ENCODE peak calls at places on chromosomes 7 and 10, in six cellular contexts. O is A549, I is RWPE2, Y is lower lobe of right lung, E is K562, Q is GM23338. Z is an unnamed sample.

GRCh38 chr7:17043012-17043877 is 161.5 kb upstream of the AGR3 start:
- DNase-seq in O (peak; percentile 58), I (no peak), Y (no peak), E (no peak), Q (no peak), Z (no peak)

GRCh38 chr10:120819366-120819765 is 31.8 kb upstream of the WDR11 start:
- DNase-seq in O (no peak), I (no peak), Y (no peak), E (no peak), Q (no peak), Z (no peak)

GRCh38 chr7:97565665-97566064 is 166.2 kb upstream of the TAC1 start:
- DNase-seq in O (no peak), I (no peak), Y (no peak), E (no peak), Q (no peak), Z (no peak)

GRCh38 chr7:104656467-104656866 is 328.1 kb downstream of the LHFPL3 start:
- DNase-seq in O (no peak), I (no peak), Y (no peak), E (no peak), Q (no peak), Z (no peak)

GRCh38 chr10:114551310-114551972 is 106.6 kb downstream of the ABLIM1 start:
- DNase-seq in O (no peak), I (no peak), Y (peak; percentile 78), E (no peak), Q (no peak), Z (peak; percentile 65)

GRCh38 chr10:118042827-118043242 is 3.9 kb downstream of the RAB11FIP2 start:
- DNase-seq in O (no peak), I (no peak), Y (no peak), E (no peak), Q (no peak), Z (no peak)

GRCh38 chr7:123154231-123154860 is 45.4 kb downstream of the SLC13A1 start:
- DNase-seq in O (peak; percentile 79), I (no peak), Y (no peak), E (peak; percentile 56), Q (peak; percentile 84), Z (peak; percentile 78)

GRCh38 chr10:97717627-97718026 is 4.1 kb downstream of the MARVELD1 start:
- DNase-seq in O (no peak), I (no peak), Y (no peak), E (no peak), Q (no peak), Z (no peak)

GRCh38 chr10:20890491-20891337 is 6.4 kb downstream of the NEBL start:
- DNase-seq in O (no peak), I (no peak), Y (no peak), E (no peak), Q (peak; percentile 12), Z (no peak)

GRCh38 chr7:28349637-28350036 is 62.7 kb upstream of the CREB5 start:
- DNase-seq in O (peak; percentile 42), I (no peak), Y (no peak), E (no peak), Q (no peak), Z (no peak)

GRCh38 chr10:14605231-14605925 is 169.3 kb downstream of the FAM107B start:
- DNase-seq in O (peak; percentile 75), I (no peak), Y (no peak), E (no peak), Q (peak; percentile 14), Z (no peak)

GRCh38 chr10:14606633-14607032 is 168.1 kb downstream of the FAM107B start:
- DNase-seq in O (no peak), I (no peak), Y (no peak), E (no peak), Q (no peak), Z (no peak)

GRCh38 chr10:14608381-14609001 is 166.2 kb downstream of the FAM107B start:
- DNase-seq in O (no peak), I (no peak), Y (peak; percentile 66), E (no peak), Q (no peak), Z (no peak)

GRCh38 chr10:14611971-14612693 is 162.6 kb downstream of the FAM107B start:
- DNase-seq in O (peak; percentile 49), I (no peak), Y (no peak), E (no peak), Q (no peak), Z (no peak)

GRCh38 chr10:14609178-14609577 is 165.5 kb downstream of the FAM107B start:
- DNase-seq in O (no peak), I (no peak), Y (no peak), E (no peak), Q (no peak), Z (no peak)
- H3K4me1 ChIP-seq in O (peaks cover 44% of the 10 kb centered on the region), I (peaks cover 10% of the 10 kb centered on the region), Y (peaks cover 20% of the 10 kb centered on the region), E (peaks cover 7% of the 10 kb centered on the region), Q (peaks cover 7% of the 10 kb centered on the region), Z (no peaks in the 10 kb centered on the region)

GRCh38 chr10:6200588-6201510 is 1.9 kb upstream of the PFKFB3 start:
- DNase-seq in O (peak; percentile 33), I (no peak), Y (no peak), E (no peak), Q (peak; percentile 55), Z (no peak)
- H3K4me3 ChIP-seq in O (peak overlapping the region; percentile 70), I (peak overlapping the region; percentile 67), Y (peak overlapping the region; percentile 88), E (peak overlapping the region; percentile 9), Q (peak overlapping the region; percentile 98), Z (peak overlapping the region; percentile 45)

DNA sequence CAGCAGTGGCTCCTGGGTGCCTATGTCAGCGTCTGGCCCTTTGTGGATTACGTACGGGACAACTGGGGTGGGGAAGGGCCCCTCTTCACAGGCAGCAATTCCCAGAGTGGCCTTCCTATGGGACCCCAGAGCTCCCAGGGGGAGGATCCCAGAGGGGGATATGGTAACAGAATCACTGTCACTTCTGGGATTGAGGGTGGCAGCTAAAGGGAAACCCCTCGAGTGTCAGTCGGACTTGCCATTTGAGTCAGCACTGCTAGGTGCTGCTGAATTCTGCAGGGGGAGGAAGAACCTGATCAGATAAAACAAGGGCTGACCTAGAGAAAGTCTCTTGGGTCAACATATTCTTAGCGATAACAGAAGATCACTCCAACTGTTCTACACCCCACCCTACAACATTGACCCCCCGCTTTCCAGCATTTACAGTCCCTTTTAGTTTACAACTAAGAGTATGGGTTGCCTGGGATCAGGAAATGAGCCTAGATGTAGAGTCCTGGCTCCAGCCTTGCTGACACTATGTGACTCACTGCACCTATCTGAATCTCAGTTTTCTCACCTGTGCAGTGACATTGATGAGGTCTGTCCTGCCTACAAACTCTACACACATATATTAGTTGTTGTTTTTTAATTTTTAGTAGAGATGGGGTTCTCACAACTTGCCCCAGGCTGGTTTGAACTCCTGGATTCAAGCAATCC is 12.3 kb upstream of the DDIT4 start:
- DNase-seq in O (peak; percentile 69), I (no peak), Y (no peak), E (peak; percentile 70), Q (no peak), Z (peak; percentile 53)
- H3K4me1 ChIP-seq in O (peaks cover 76% of the 10 kb centered on the region), I (peaks cover 64% of the 10 kb centered on the region), Y (peaks cover 62% of the 10 kb centered on the region), E (peaks cover 46% of the 10 kb centered on the region), Q (peaks cover 36% of the 10 kb centered on the region), Z (peaks cover 24% of the 10 kb centered on the region)

GRCh38 chr10:7085147-7085912 is 325.5 kb downstream of the SFMBT2 start:
- DNase-seq in O (no peak), I (no peak), Y (no peak), E (no peak), Q (no peak), Z (no peak)
- H3K4me3 ChIP-seq in O (no peak overlapping the region), I (no peak overlapping the region), Y (no peak overlapping the region), E (no peak overlapping the region), Q (no peak overlapping the region), Z (no peak overlapping the region)

DNA sequence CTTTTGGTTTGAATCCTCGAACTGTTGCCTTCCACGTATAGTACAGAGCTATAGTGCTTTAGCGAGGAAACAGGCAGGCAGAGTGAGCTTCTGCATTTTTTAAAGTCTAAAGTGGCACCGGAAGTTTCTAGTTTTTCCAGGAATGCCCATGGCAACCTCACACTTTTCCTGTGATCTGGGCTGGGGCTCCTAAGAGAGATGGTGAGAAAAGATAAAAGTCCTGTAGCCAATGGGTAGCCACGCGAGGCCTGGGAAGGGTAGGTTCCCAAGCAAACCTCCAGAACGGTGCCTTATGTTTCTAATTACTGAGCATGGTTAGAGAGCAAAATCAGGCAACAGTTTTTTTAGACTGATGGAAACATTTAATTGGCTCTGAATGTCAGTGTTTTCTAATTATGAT is 76.7 kb downstream of the CALD1 start:
- DNase-seq in O (no peak), I (no peak), Y (no peak), E (no peak), Q (no peak), Z (no peak)
- H3K4me1 ChIP-seq in O (peaks cover 8% of the 10 kb centered on the region), I (peaks cover under 1% of the 10 kb centered on the region), Y (peaks cover 25% of the 10 kb centered on the region), E (no peaks in the 10 kb centered on the region), Q (peaks cover 27% of the 10 kb centered on the region), Z (no peaks in the 10 kb centered on the region)

DNA sequence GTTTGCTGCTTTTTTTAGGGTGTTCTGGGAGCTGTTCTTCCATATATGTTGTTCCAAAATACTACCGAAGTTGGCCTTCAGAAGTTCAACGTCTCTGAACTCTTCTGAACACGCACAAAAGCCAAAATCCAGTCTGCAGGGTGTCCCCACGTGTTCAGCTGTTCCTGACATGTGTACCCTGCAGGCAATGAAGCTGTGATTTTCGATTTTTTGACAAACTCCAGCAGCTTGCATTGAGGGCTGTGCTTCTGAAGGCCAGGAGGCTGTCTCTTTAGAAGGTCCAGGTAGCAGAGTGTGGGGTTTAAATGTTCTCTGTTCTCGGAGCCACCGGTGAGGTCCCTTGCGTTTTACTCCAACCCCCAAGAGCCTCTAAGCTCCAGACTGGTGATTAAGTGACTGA is 145.0 kb downstream of the PRPF18 start:
- DNase-seq in O (no peak), I (no peak), Y (no peak), E (no peak), Q (no peak), Z (no peak)
- H3K4me3 ChIP-seq in O (no peak overlapping the region), I (no peak overlapping the region), Y (no peak overlapping the region), E (no peak overlapping the region), Q (no peak overlapping the region), Z (no peak overlapping the region)

GRCh38 chr10:22657028-22657427 is 57.4 kb downstream of the PIP4K2A start:
- DNase-seq in O (no peak), I (no peak), Y (no peak), E (no peak), Q (no peak), Z (no peak)
- H3K4me1 ChIP-seq in O (peaks cover 38% of the 10 kb centered on the region), I (peaks cover 14% of the 10 kb centered on the region), Y (peaks cover 62% of the 10 kb centered on the region), E (peaks cover 5% of the 10 kb centered on the region), Q (peaks cover 30% of the 10 kb centered on the region), Z (peaks cover 15% of the 10 kb centered on the region)

DNA sequence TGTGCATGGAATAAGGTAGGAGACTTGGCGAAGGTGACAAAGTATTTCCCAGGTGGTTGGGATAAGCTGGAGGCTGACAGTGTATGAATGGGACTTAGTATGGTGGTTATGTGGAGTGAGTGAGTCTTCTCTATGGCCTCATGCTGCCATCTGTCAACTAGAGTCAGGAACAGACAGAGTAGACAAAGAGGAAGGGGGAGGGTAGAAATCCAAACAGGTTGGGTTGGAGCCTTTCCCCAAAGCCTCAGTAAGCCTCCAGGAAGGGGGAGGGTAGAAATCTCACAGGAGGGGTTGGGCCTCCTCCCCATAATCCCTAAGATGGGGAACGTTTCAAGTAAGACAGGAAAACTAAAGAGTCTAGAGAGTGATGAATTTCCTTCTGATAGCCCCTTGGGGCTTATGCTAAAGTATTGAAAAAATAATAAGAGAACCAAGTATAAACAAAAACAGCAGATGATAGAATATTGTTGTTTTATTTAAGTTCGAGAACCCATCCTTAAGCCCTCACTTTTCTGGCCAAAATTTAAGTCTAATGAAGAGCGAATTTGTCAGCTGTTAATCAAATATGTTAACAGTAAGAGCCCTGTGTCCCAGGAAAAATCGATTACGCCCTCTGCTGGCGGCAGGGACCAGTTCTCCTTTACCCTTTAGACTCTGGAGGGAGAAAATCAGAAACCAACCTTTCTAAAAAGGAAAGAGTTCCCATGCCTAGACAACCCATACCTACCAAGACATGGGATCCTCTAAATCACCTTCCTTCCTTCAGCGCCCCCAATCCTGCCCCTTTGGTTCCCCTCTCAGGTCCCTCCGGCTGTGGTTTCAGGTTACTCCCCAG is 1.8 kb upstream of the AKR1B15 start:
- DNase-seq in O (peak; percentile 85), I (no peak), Y (peak; percentile 68), E (no peak), Q (peak; percentile 94), Z (peak; percentile 74)
- H3K4me3 ChIP-seq in O (peak overlapping the region; percentile 24), I (peak overlapping the region; percentile 22), Y (peak overlapping the region; percentile 45), E (no peak overlapping the region), Q (peak overlapping the region; percentile 52), Z (no peak overlapping the region)

GRCh38 chr7:108368466-108368865 is 87.8 kb downstream of the NRCAM start:
- DNase-seq in O (peak; percentile 16), I (no peak), Y (no peak), E (no peak), Q (no peak), Z (no peak)
- H3K4me1 ChIP-seq in O (peaks cover 39% of the 10 kb centered on the region), I (no peaks in the 10 kb centered on the region), Y (no peaks in the 10 kb centered on the region), E (no peaks in the 10 kb centered on the region), Q (no peaks in the 10 kb centered on the region), Z (peaks cover 18% of the 10 kb centered on the region)

Z was measured in BE2C.